ENCODE peak calls at places on chromosome 12, in four cellular contexts. M is mesothelial cell of epicardium, G is HCEC 1CT, K is body of pancreas. C is an unnamed sample.

GRCh38 chr12:83574142-83574541 is 887.4 kb downstream of the TMTC2 start:
- DNase-seq in M (no peak), K (no peak), G (no peak), C (no peak)

GRCh38 chr12:1660304-1661187 is 30.3 kb upstream of the ADIPOR2 start:
- DNase-seq in K (peak), G (peak), M (no peak), C (peak)

GRCh38 chr12:46360370-46360769 is 12.2 kb downstream of the SLC38A2 start:
- DNase-seq in M (no peak), K (no peak), G (no peak), C (no peak)

GRCh38 chr12:113961921-113962710 is 4.0 kb downstream of the RBM19 start:
- DNase-seq in K (no peak), G (peak), M (no peak), C (no peak)

GRCh38 chr12:52238206-52238840 is 5.3 kb downstream of the KRT7 start:
- DNase-seq in G (no peak), K (no peak), M (no peak), C (no peak)

GRCh38 chr12:86456241-86456640 is 200.1 kb upstream of the MGAT4C start:
- DNase-seq in K (no peak), G (no peak), M (no peak), C (no peak)

GRCh38 chr12:126084480-126084879 is 1019.2 kb downstream of the AACS start:
- DNase-seq in K (peak), M (no peak), G (no peak), C (no peak)

GRCh38 chr12:30988887-30989286 is 62.3 kb downstream of the TSPAN11 start:
- DNase-seq in G (no peak), K (peak), M (no peak), C (peak)

GRCh38 chr12:90514325-90514724 is 440.7 kb downstream of the CCER1 start:
- DNase-seq in K (no peak), G (peak), M (no peak), C (no peak)

GRCh38 chr12:69910739-69911138 is 85.7 kb downstream of the MYRFL start:
- DNase-seq in K (no peak), G (no peak), M (no peak), C (no peak)

GRCh38 chr12:131045705-131046460 is 92.2 kb downstream of the ADGRD1 start:
- DNase-seq in M (no peak), K (no peak), G (no peak), C (no peak)

GRCh38 chr12:108399514-108399913 is 60.4 kb upstream of the CMKLR1 start:
- DNase-seq in M (no peak), K (peak), G (no peak), C (no peak)

GRCh38 chr12:130064999-130065398 is 97.3 kb upstream of the FZD10 start:
- DNase-seq in G (no peak), K (no peak), M (no peak), C (no peak)

GRCh38 chr12:104575442-104575841 is 118.7 kb downstream of the CHST11 start:
- DNase-seq in G (no peak), M (no peak), K (peak), C (no peak)

GRCh38 chr12:128075332-128075731 is 191.6 kb upstream of the TMEM132C start:
- DNase-seq in K (no peak), M (no peak), G (no peak), C (no peak)

C was measured in thyroid gland.